ENCODE peak calls at places on chromosomes 3 and 15, in nine cellular contexts. K, G, L, N, B, W, S, X and V are unnamed samples.

GRCh38 chr3:187783098-187783497 is 37.8 kb upstream of the BCL6 start:
- DNase-seq in K (no peak), G (peak), L (peak), N (no peak), B (no peak), W (no peak), S (no peak), X (no peak), V (no peak)

GRCh38 chr3:51002495-51002894 is 327.8 kb downstream of the DOCK3 start:
- DNase-seq in K (no peak), G (no peak), L (no peak), N (no peak), B (no peak), W (peak), S (no peak), X (no peak), V (no peak)

GRCh38 chr3:136716629-136717028 is 35.5 kb downstream of the STAG1 start:
- DNase-seq in K (no peak), G (no peak), L (no peak), N (no peak), B (no peak), W (no peak), S (no peak), X (no peak), V (no peak)

GRCh38 chr3:132432639-132433038 is 15.3 kb downstream of the DNAJC13 start:
- DNase-seq in K (no peak), G (peak), L (peak), N (no peak), B (no peak), W (no peak), S (no peak), X (no peak), V (no peak)

GRCh38 chr3:184332370-184333090 is 4.9 kb upstream of the FAM131A start:
- DNase-seq in K (peak), G (peak), L (peak), N (no peak), B (peak), W (no peak), S (no peak), X (no peak), V (no peak)

GRCh38 chr3:38545983-38546382 is 49.8 kb downstream of the EXOG start:
- DNase-seq in K (no peak), G (no peak), L (no peak), N (no peak), B (no peak), W (no peak), S (no peak), X (no peak), V (no peak)

GRCh38 chr3:2937578-2937977 is 172.6 kb downstream of the IL5RA start:
- DNase-seq in K (no peak), G (no peak), L (no peak), N (no peak), B (no peak), W (no peak), S (no peak), X (no peak), V (no peak)

GRCh38 chr3:197552198-197552597 is 3.6 kb downstream of the BDH1 start:
- DNase-seq in K (no peak), G (no peak), L (no peak), N (no peak), B (no peak), W (no peak), S (no peak), X (no peak), V (no peak)

GRCh38 chr15:76327191-76328105 is 9.1 kb upstream of the ISL2 start:
- DNase-seq in K (no peak), G (peak), L (peak), N (no peak), B (no peak), W (no peak), S (no peak), X (no peak), V (no peak)

GRCh38 chr3:139123377-139124095 is 78.8 kb upstream of the PRR23C start:
- DNase-seq in K (no peak), G (peak), L (no peak), N (no peak), B (no peak), W (no peak), S (no peak), X (no peak), V (peak)

GRCh38 chr3:16801698-16802097 is 83.1 kb upstream of the PLCL2 start:
- DNase-seq in K (no peak), G (peak), L (peak), N (no peak), B (no peak), W (no peak), S (no peak), X (no peak), V (no peak)

GRCh38 chr15:100901296-100901695 is 17.9 kb upstream of the LRRK1 start:
- DNase-seq in K (no peak), G (no peak), L (no peak), N (no peak), B (no peak), W (no peak), S (no peak), X (no peak), V (peak)

GRCh38 chr3:72157782-72158638 is 373.1 kb upstream of the PROK2 start:
- DNase-seq in K (no peak), G (no peak), L (no peak), N (no peak), B (no peak), W (no peak), S (no peak), X (no peak), V (no peak)

GRCh38 chr15:70160803-70161565 is 63.3 kb upstream of the TLE3 start:
- DNase-seq in K (no peak), G (no peak), L (no peak), N (no peak), B (no peak), W (no peak), S (no peak), X (no peak), V (no peak)

GRCh38 chr3:104176706-104177105 is 1190.0 kb upstream of the ALCAM start:
- DNase-seq in K (no peak), G (no peak), L (no peak), N (no peak), B (no peak), W (no peak), S (no peak), X (no peak), V (no peak)

GRCh38 chr3:190385835-190386688 is 1.9 kb upstream of the CLDN16 start:
- DNase-seq in K (no peak), G (peak), L (peak), N (no peak), B (no peak), W (peak), S (no peak), X (no peak), V (no peak)

GRCh38 chr15:73564255-73564654 is 68.9 kb downstream of the NPTN start:
- DNase-seq in K (no peak), G (peak), L (peak), N (no peak), B (no peak), W (no peak), S (no peak), X (no peak), V (no peak)

GRCh38 chr15:99401971-99402732 is 150.9 kb downstream of the LRRC28 start:
- DNase-seq in K (no peak), G (peak), L (no peak), N (no peak), B (no peak), W (no peak), S (no peak), X (no peak), V (no peak)

GRCh38 chr15:22808240-22808639 is 21.8 kb downstream of the NIPA1 start:
- DNase-seq in K (no peak), G (no peak), L (no peak), N (no peak), B (no peak), W (no peak), S (no peak), X (no peak), V (peak)

GRCh38 chr15:84748274-84749110 is at the start of gene ZNF592:
- DNase-seq in K (peak), G (peak), L (peak), N (peak), B (peak), W (peak), S (peak), X (peak), V (peak)

GRCh38 chr3:27423463-27423862 is 54.3 kb upstream of the NEK10 start:
- DNase-seq in K (no peak), G (peak), L (peak), N (no peak), B (no peak), W (no peak), S (no peak), X (no peak), V (no peak)

GRCh38 chr3:52774901-52775864 is 2.2 kb upstream of the ITIH1 start:
- DNase-seq in K (peak), G (no peak), L (no peak), N (no peak), B (no peak), W (peak), S (peak), X (no peak), V (no peak)

GRCh38 chr3:8490079-8490552 is 11.5 kb upstream of the LMCD1 start:
- DNase-seq in K (no peak), G (peak), L (peak), N (no peak), B (no peak), W (peak), S (peak), X (no peak), V (no peak)

GRCh38 chr3:111072016-111072891 is 638 bp downstream of the NECTIN3 start:
- DNase-seq in K (peak), G (peak), L (peak), N (peak), B (peak), W (peak), S (no peak), X (peak), V (peak)

GRCh38 chr3:72031581-72031980 is 246.6 kb upstream of the PROK2 start:
- DNase-seq in K (no peak), G (peak), L (peak), N (no peak), B (no peak), W (no peak), S (no peak), X (no peak), V (no peak)

GRCh38 chr3:33722626-33723370 is 4.7 kb upstream of the CLASP2 start:
- DNase-seq in K (no peak), G (peak), L (peak), N (no peak), B (no peak), W (no peak), S (no peak), X (no peak), V (no peak)

GRCh38 chr3:52108302-52109232 is 45.7 kb downstream of the POC1A start:
- DNase-seq in K (no peak), G (peak), L (no peak), N (no peak), B (no peak), W (no peak), S (no peak), X (no peak), V (no peak)

GRCh38 chr3:98809561-98809960 is 46.4 kb downstream of the ST3GAL6 start:
- DNase-seq in K (no peak), G (no peak), L (no peak), N (no peak), B (no peak), W (no peak), S (no peak), X (no peak), V (no peak)

GRCh38 chr15:55912982-55913381 is 80.4 kb downstream of the NEDD4 start:
- DNase-seq in K (no peak), G (no peak), L (no peak), N (no peak), B (no peak), W (no peak), S (no peak), X (no peak), V (no peak)

GRCh38 chr3:188664795-188665194 is 507.0 kb upstream of the TPRG1 start:
- DNase-seq in K (no peak), G (no peak), L (peak), N (no peak), B (peak), W (peak), S (no peak), X (no peak), V (no peak)

GRCh38 chr3:18429021-18429745 is 4.0 kb upstream of the SATB1 start:
- DNase-seq in K (no peak), G (no peak), L (no peak), N (no peak), B (no peak), W (no peak), S (no peak), X (no peak), V (no peak)

GRCh38 chr15:52206446-52206845 is 15.3 kb upstream of the GNB5 start:
- DNase-seq in K (no peak), G (peak), L (no peak), N (no peak), B (no peak), W (no peak), S (no peak), X (no peak), V (no peak)

GRCh38 chr3:189680723-189681122 is 49.5 kb downstream of the TP63 start:
- DNase-seq in K (no peak), G (no peak), L (no peak), N (no peak), B (no peak), W (no peak), S (no peak), X (no peak), V (no peak)

GRCh38 chr15:75425966-75426500 is 25.5 kb downstream of the SIN3A start:
- DNase-seq in K (no peak), G (no peak), L (no peak), N (no peak), B (no peak), W (no peak), S (no peak), X (no peak), V (no peak)

GRCh38 chr15:80694624-80695098 is 449 bp upstream of the ABHD17C start:
- DNase-seq in K (peak), G (peak), L (no peak), N (peak), B (peak), W (no peak), S (no peak), X (peak), V (no peak)

GRCh38 chr3:123884258-123884831 is at the start of gene MYLK:
- DNase-seq in K (peak), G (peak), L (peak), N (peak), B (peak), W (peak), S (peak), X (peak), V (peak)

GRCh38 chr3:50552598-50552997 is 14.9 kb downstream of the C3orf18 start:
- DNase-seq in K (no peak), G (no peak), L (no peak), N (no peak), B (no peak), W (no peak), S (no peak), X (no peak), V (no peak)

GRCh38 chr3:121995190-121996137 is 26.6 kb downstream of the ILDR1 start:
- DNase-seq in K (no peak), G (peak), L (peak), N (no peak), B (peak), W (peak), S (peak), X (peak), V (no peak)

GRCh38 chr3:192055946-192056345 is 595.0 kb downstream of the PYDC2 start:
- DNase-seq in K (no peak), G (no peak), L (no peak), N (no peak), B (no peak), W (no peak), S (no peak), X (no peak), V (no peak)
- TF ChIP-seq CTCF in K (no peak), G (no peak), L (no peak), N (no peak), B (no peak), W (no peak), S (no peak), X (no peak), V (no peak)

GRCh38 chr3:151835751-151836550 is 22.0 kb downstream of the AADAC start:
- DNase-seq in K (no peak), G (peak), L (peak), N (no peak), B (no peak), W (no peak), S (no peak), X (no peak), V (no peak)

GRCh38 chr3:151837057-151837456 is 23.1 kb downstream of the AADAC start:
- DNase-seq in K (no peak), G (peak), L (peak), N (no peak), B (no peak), W (no peak), S (peak), X (no peak), V (no peak)

GRCh38 chr3:151841801-151842200 is 27.9 kb downstream of the AADAC start:
- DNase-seq in K (no peak), G (peak), L (peak), N (no peak), B (no peak), W (no peak), S (no peak), X (no peak), V (no peak)

GRCh38 chr3:151838574-151839312 is 24.8 kb downstream of the AADAC start:
- DNase-seq in K (no peak), G (peak), L (peak), N (no peak), B (peak), W (peak), S (peak), X (peak), V (no peak)

DNA sequence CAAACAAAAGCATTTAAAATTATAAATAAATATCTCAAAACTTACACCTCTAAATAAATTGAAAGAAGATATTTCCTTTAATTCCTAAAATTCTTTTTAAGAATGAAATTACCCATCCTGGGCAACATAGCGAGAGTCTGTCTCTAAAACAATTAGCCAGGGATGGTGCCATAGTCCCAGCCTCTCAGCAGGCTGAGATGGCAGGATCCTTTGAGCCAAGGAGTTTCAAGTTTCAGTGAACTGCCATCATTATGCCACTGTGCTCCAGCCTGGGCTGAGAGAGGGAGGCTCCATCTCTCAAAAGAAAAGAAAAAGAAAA is 25.4 kb downstream of the AADAC start:
- DNase-seq in K (no peak), G (no peak), L (no peak), N (no peak), B (no peak), W (no peak), S (no peak), X (no peak), V (no peak)
- TF ChIP-seq CTCF in K (no peak), G (no peak), L (peak), N (no peak), B (peak), W (no peak), S (peak), X (peak), V (no peak)

DNA sequence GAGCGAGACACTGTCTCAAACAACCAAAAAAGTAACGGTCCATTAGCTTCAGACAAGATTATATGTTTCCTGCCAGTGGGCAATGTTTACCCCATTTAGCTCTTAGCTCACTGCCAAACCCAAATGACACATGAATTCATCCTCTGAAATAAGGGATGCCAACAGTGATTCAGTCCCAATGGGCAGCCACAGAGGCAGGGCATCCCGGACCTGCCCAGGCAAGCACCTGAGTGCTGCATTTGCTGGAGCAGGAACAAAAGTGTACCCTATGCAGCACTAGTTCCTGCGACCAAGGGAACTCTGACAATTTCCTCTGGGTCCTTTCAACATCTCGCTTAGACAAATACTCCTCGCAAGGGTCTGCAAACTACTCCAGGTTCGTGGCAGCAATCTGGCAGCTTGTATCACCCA is 8.0 kb downstream of the IP6K2 start:
- DNase-seq in K (no peak), G (peak), L (peak), N (no peak), B (no peak), W (no peak), S (no peak), X (no peak), V (peak)
- TF ChIP-seq CTCF in K (no peak), G (no peak), L (no peak), N (no peak), B (no peak), W (no peak), S (no peak), X (no peak), V (no peak)

DNA sequence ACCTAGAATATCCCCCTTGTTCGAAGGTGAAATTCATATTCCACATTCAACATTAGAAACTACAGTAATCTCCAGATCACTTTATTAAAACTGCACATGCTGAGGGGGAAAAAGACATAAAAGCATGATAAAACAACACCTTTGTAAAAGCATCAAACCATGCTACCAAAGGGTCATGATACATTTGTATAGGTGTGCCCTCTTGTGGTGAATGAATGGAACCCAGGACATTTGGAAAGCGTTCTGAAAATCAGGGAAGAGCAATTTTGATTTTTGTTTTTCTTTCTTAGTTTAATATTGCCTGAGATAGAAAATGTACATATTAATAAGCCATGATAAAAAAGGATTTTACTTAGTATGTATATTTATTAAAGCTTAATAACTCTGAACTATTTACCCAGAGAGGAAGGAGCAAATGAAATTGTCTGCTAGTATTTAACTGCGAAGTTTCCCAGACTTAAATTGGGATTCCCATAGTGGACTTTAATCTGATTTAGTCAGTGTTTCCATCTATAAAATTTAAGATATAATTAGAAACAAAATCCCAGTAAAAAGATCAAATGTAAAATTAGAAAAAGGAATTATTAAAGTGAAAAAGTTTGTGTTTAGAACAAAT is 105.8 kb upstream of the ARL6 start:
- DNase-seq in K (no peak), G (no peak), L (peak), N (no peak), B (peak), W (peak), S (no peak), X (no peak), V (no peak)
- TF ChIP-seq CTCF in K (peak), G (peak), L (peak), N (peak), B (peak), W (peak), S (peak), X (peak), V (peak)

GRCh38 chr15:97140216-97140615 is 809.7 kb downstream of the NR2F2 start:
- DNase-seq in K (no peak), G (no peak), L (no peak), N (no peak), B (no peak), W (no peak), S (no peak), X (no peak), V (no peak)
- TF ChIP-seq CTCF in K (no peak), G (no peak), L (no peak), N (no peak), B (no peak), W (no peak), S (no peak), X (no peak), V (no peak)

DNA sequence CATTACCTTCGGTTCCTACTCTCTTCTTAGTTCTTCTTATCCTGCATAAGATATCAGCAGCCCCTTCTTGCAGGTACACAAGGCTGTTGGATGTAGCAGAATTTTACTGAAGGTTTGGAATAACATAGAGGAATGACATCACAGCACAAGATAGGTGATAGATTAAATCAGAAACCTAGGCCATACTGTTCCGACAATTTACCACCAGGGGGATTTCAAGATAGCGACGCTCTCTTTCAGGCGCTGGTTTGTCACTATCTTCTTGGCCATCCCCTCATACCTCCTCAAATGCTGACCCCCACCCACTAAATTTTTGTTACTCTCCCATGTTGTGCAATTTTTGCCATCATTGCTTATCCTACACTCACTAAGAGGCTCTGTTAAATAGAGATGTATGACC is 3.5 kb downstream of the SIDT1 start:
- DNase-seq in K (no peak), G (no peak), L (no peak), N (no peak), B (no peak), W (no peak), S (no peak), X (no peak), V (no peak)
- TF ChIP-seq CTCF in K (no peak), G (no peak), L (peak), N (peak), B (peak), W (peak), S (peak), X (peak), V (no peak)

GRCh38 chr3:133464573-133464972 is 64.7 kb downstream of the BFSP2 start:
- DNase-seq in K (no peak), G (peak), L (peak), N (no peak), B (no peak), W (no peak), S (no peak), X (no peak), V (no peak)
- TF ChIP-seq CTCF in K (no peak), G (peak), L (peak), N (no peak), B (no peak), W (no peak), S (no peak), X (peak), V (no peak)